ENCODE peak calls at places on chromosomes 2 and 18, in four cellular contexts. T is NCI-H2029 treated with DMSO at 0.1 percent for 48 hours, K is HL-60, V is HEK293T. Y is an unnamed sample.

GRCh38 chr2:96195410-96196071 is 13.1 kb downstream of the STARD7 start:
- DNase-seq in T (no peak), K (no peak), V (no peak), Y (no peak)

GRCh38 chr18:41052625-41053024 is 902.4 kb upstream of the PIK3C3 start:
- DNase-seq in T (no peak), K (peak; percentile 13), V (no peak), Y (no peak)

GRCh38 chr18:48931680-48932461 is 18.9 kb downstream of the SMAD7 start:
- DNase-seq in T (no peak), K (no peak), V (no peak), Y (no peak)

GRCh38 chr18:35158728-35159443 is 81.9 kb upstream of the ZNF397 start:
- DNase-seq in T (no peak), K (peak; percentile 83), V (no peak), Y (peak; percentile 82)

GRCh38 chr2:17429130-17429529 is 89.1 kb downstream of the RAD51AP2 start:
- DNase-seq in T (no peak), K (no peak), V (no peak), Y (no peak)

GRCh38 chr2:15761056-15761455 is 169.4 kb downstream of the DDX1 start:
- DNase-seq in T (no peak), K (no peak), V (no peak), Y (no peak)

GRCh38 chr2:145909781-145910180 is 1389.9 kb upstream of the ZEB2 start:
- DNase-seq in T (no peak), K (no peak), V (no peak), Y (no peak)

GRCh38 chr2:236798491-236798890 is 228.9 kb downstream of the ACKR3 start:
- DNase-seq in T (no peak), K (no peak), V (no peak), Y (no peak)

GRCh38 chr2:61620244-61621159 is 82.3 kb upstream of the XPO1 start:
- DNase-seq in T (peak; percentile 31), K (peak; percentile 17), V (no peak), Y (no peak)

GRCh38 chr2:43634604-43635306 is 2.3 kb upstream of the PLEKHH2 start:
- DNase-seq in T (peak; percentile 82), K (no peak), V (no peak), Y (peak; percentile 95)

GRCh38 chr18:30177056-30177455 is 865.5 kb downstream of the DSC3 start:
- DNase-seq in T (no peak), K (no peak), V (no peak), Y (no peak)

GRCh38 chr2:160091381-160091780 is 29.0 kb upstream of the PLA2R1 start:
- DNase-seq in T (no peak), K (no peak), V (no peak), Y (no peak)

GRCh38 chr18:79901665-79902064 is 49.8 kb downstream of the SLC66A2 start:
- DNase-seq in T (no peak), K (no peak), V (no peak), Y (no peak)

GRCh38 chr2:232231514-232231913 is 147.0 kb upstream of the ALPP start:
- DNase-seq in T (no peak), K (no peak), V (no peak), Y (no peak)

GRCh38 chr2:145304501-145304900 is 784.6 kb upstream of the ZEB2 start:
- DNase-seq in T (no peak), K (no peak), V (no peak), Y (no peak)

GRCh38 chr2:109510136-109511028 is 103.4 kb downstream of the SEPTIN10 start:
- DNase-seq in T (peak; percentile 48), K (peak; percentile 30), V (peak; percentile 82), Y (peak; percentile 62)

GRCh38 chr2:37829202-37829601 is 95.9 kb upstream of the RMDN2 start:
- DNase-seq in T (no peak), K (peak; percentile 94), V (no peak), Y (peak; percentile 39)

GRCh38 chr2:67256892-67257291 is 140.2 kb upstream of the ETAA1 start:
- DNase-seq in T (no peak), K (no peak), V (no peak), Y (no peak)

GRCh38 chr18:3411854-3412268 is 38.1 kb upstream of the TGIF1 start:
- DNase-seq in T (no peak), K (no peak), V (no peak), Y (no peak)

GRCh38 chr2:160910681-160911080 is 249.5 kb upstream of the TANK start:
- DNase-seq in T (no peak), K (no peak), V (no peak), Y (no peak)

GRCh38 chr2:160429248-160430000 is 64.2 kb downstream of the RBMS1 start:
- DNase-seq in T (peak; percentile 53), K (peak; percentile 41), V (no peak), Y (peak; percentile 3)

GRCh38 chr2:106030287-106031268 is 163.5 kb downstream of the UXS1 start:
- DNase-seq in T (no peak), K (peak; percentile 17), V (no peak), Y (no peak)

GRCh38 chr18:3305354-3305762 is 43.4 kb downstream of the MYL12B start:
- DNase-seq in T (no peak), K (no peak), V (no peak), Y (no peak)

GRCh38 chr2:135657806-135658582 is 83.7 kb upstream of the UBXN4 start:
- DNase-seq in T (no peak), K (no peak), V (no peak), Y (no peak)

GRCh38 chr2:42128731-42129486 is 40.2 kb upstream of the EML4 start:
- DNase-seq in T (no peak), K (no peak), V (no peak), Y (peak; percentile 25)

GRCh38 chr2:241035142-241035817 is 36.9 kb downstream of the SNED1 start:
- DNase-seq in T (no peak), K (no peak), V (no peak), Y (no peak)

Y was measured in DMS153.